ENCODE peak calls at places on chromosomes 6 and 20, in four cellular contexts. X, J, O and H are unnamed samples.

GRCh38 chr6:38436726-38437465 is 202.8 kb downstream of the BTBD9 start:
- DNase-seq in X (no peak), J (no peak), O (no peak), H (no peak)

GRCh38 chr6:133502451-133503259 is 261.5 kb downstream of the EYA4 start:
- DNase-seq in X (no peak), J (peak; percentile 10), O (no peak), H (no peak)

GRCh38 chr20:15320941-15321340 is 983.5 kb upstream of the FLRT3 start:
- DNase-seq in X (no peak), J (no peak), O (no peak), H (no peak)

GRCh38 chr6:143498428-143498827 is 13.1 kb downstream of the FUCA2 start:
- DNase-seq in X (no peak), J (no peak), O (no peak), H (no peak)

GRCh38 chr20:6492396-6493055 is 275.0 kb upstream of the BMP2 start:
- DNase-seq in X (peak; percentile 13), J (no peak), O (no peak), H (peak; percentile 1)

GRCh38 chr20:20513720-20514119 is 145.8 kb downstream of the INSM1 start:
- DNase-seq in X (no peak), J (no peak), O (no peak), H (no peak)

GRCh38 chr20:725491-725890 is 42.8 kb downstream of the SLC52A3 start:
- DNase-seq in X (no peak), J (no peak), O (no peak), H (no peak)

GRCh38 chr6:139060332-139060731 is 31.8 kb downstream of the ABRACL start:
- DNase-seq in X (no peak), J (no peak), O (no peak), H (no peak)

GRCh38 chr6:137699036-137699683 is 167.9 kb upstream of the TNFAIP3 start:
- DNase-seq in X (no peak), J (no peak), O (no peak), H (no peak)

GRCh38 chr6:20402181-20403079 is 751 bp downstream of the E2F3 start:
- DNase-seq in X (peak; percentile 66), J (peak; percentile 71), O (peak; percentile 34), H (peak; percentile 39)

GRCh38 chr6:81897793-81898192 is 145.3 kb upstream of the TENT5A start:
- DNase-seq in X (no peak), J (no peak), O (no peak), H (no peak)

GRCh38 chr20:46304852-46305251 is 3.4 kb downstream of the CDH22 start:
- DNase-seq in X (no peak), J (no peak), O (no peak), H (no peak)

GRCh38 chr6:166556871-166557322 is 29.6 kb downstream of the RAMACL start:
- DNase-seq in X (peak; percentile 94), J (no peak), O (peak; percentile 77), H (no peak)

GRCh38 chr20:10603971-10604864 is 69.6 kb downstream of the JAG1 start:
- DNase-seq in X (peak; percentile 23), J (peak; percentile 55), O (peak; percentile 50), H (peak; percentile 31)

GRCh38 chr6:49563006-49563886 is 12.8 kb downstream of the C6orf141 start:
- DNase-seq in X (no peak), J (no peak), O (no peak), H (no peak)

GRCh38 chr20:5919634-5920544 is 30.4 kb downstream of the TRMT6 start:
- DNase-seq in X (no peak), J (no peak), O (no peak), H (no peak)

GRCh38 chr6:148467926-148468325 is 125.3 kb downstream of the SASH1 start:
- DNase-seq in X (no peak), J (no peak), O (no peak), H (no peak)

GRCh38 chr6:13678255-13678983 is 33.2 kb downstream of the RANBP9 start:
- DNase-seq in X (no peak), J (no peak), O (no peak), H (no peak)

GRCh38 chr6:6696867-6697531 is 108.5 kb downstream of the LY86 start:
- DNase-seq in X (peak; percentile 55), J (peak; percentile 88), O (no peak), H (peak; percentile 75)

GRCh38 chr6:93562566-93562965 is 143.2 kb upstream of the EPHA7 start:
- DNase-seq in X (no peak), J (no peak), O (no peak), H (no peak)

GRCh38 chr6:82410151-82410621 is 46.6 kb downstream of the TPBG start:
- DNase-seq in X (no peak), J (no peak), O (no peak), H (no peak)

DNA sequence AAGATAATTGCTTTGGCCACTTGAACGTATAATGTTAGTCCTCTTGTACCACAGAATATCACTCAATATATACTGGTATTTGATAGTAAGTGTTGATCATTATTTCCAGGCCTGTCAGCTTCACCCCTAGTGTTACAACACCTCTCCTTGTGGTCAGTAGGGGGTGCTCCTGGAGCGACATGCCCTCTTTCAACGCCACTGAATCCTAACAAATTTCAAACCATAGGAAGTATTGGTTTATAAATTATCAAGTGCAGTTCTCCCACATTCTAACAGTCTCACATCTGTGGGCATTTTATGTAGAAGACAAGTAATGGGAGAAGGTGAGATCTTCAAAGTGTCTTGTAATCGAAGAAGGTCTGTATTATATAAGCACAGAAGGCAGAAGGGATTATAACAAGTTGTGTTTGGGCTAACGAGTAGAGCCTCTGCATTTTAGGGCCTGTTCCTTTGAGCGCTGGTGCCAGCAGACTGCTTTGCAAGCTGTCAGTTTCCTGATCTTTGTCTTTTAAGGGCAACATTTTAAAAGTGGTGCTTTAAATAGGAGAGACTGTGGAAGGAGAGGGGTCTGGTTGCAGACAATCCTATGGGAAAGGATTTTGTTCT is 57.1 kb upstream of the CEP162 start:
- DNase-seq in X (peak; percentile 24), J (peak; percentile 40), O (no peak), H (no peak)
- TF ChIP-seq CTCF in X (peak; percentile 49), J (peak; percentile 59), O (no peak), H (peak; percentile 54)

GRCh38 chr6:97462944-97463343 is 179.9 kb upstream of the MMS22L start:
- DNase-seq in X (no peak), J (no peak), O (no peak), H (no peak)

GRCh38 chr6:97468981-97469380 is 186.0 kb upstream of the MMS22L start:
- DNase-seq in X (no peak), J (no peak), O (no peak), H (no peak)

GRCh38 chr6:97469451-97469850 is 186.4 kb upstream of the MMS22L start:
- DNase-seq in X (no peak), J (no peak), O (no peak), H (no peak)

GRCh38 chr6:97462031-97462430 is 179.0 kb upstream of the MMS22L start:
- DNase-seq in X (no peak), J (no peak), O (no peak), H (no peak)

DNA sequence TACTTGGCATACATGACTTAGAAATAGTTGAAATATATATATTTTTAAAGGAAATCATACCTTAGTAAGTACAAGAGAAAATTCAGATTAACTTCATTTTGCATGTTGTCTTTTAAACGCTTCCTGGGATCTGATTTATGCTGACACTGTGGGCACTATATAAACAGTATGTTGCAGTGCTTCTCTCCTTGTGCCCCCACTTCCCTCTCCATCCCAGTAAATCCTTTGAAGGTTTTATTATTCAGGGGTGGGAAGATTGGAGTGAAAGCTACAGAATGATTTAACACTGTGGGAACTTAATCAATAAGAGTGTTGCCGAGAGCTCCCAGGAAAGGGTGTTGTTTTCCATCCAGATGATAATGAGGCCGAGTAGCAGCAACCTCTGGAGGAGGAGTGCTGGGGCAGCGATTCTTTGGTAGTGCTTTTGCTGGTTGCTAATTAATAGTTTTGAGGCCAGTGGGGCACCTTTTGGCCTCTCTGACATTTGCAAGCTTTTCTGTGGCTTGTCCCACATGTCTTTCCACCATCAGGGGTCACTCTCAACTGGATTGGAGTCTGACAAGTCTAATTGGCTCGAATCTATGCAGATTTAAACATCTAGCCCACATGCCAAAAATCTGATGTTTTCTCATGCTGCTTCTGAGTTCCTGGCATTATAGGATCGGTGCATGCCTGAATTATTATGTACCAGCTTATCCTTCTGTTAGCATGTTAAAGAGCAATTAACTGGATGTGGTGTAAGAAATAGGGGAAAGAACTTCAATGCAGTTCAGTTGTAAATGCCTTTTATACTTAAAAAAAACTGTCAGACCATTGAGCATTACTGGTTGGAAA is 183.1 kb upstream of the MMS22L start:
- DNase-seq in X (no peak), J (peak; percentile 1), O (no peak), H (no peak)
- TF ChIP-seq CTCF in X (no peak), J (no peak), O (no peak), H (no peak)

DNA sequence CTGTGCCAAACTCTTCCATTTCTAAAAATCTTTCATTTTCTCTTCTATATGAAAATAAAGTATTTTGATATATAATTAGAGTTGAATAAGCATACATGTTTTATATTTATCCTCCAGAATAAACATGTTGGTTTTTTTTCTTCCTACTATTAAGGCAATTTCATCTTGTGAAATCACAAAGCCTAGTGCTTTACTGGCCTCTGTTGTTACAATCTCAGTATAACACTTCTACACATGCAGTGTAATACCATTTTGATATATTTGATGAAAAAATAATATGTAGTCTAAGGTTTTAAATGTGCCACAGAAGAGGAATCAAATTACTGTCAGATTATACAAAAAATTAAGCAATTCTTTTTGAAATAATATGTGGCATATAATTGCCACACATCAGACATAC is 225.3 kb upstream of the MANEA start:
- DNase-seq in X (no peak), J (no peak), O (no peak), H (no peak)
- TF ChIP-seq CTCF in X (no peak), J (no peak), O (no peak), H (peak; percentile 52)

DNA sequence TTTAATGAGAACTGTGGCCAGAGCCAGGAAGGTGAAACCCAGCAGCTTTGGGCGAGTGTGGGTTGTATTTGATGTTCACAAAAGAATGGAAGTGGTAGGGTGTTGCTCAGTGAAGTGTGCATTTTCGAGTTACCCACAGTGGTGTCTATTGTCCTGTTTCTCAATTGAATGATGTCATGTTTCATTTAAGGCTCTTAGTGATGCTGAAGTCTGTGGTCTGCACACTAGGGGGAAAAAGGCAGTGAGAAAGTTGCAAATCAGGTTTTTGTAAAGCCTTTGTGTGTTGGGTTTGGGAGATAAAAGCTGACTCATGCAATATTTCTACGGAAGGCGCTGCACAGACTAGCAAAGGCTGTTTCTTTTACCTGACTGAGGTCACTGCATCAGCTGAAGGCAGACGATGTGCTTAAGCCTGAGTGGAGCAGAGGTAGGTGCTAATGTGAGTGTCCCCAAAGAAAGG is 121.1 kb downstream of the PLEKHG1 start:
- DNase-seq in X (peak; percentile 47), J (no peak), O (no peak), H (peak; percentile 37)
- TF ChIP-seq CTCF in X (no peak), J (no peak), O (no peak), H (peak; percentile 54)

DNA sequence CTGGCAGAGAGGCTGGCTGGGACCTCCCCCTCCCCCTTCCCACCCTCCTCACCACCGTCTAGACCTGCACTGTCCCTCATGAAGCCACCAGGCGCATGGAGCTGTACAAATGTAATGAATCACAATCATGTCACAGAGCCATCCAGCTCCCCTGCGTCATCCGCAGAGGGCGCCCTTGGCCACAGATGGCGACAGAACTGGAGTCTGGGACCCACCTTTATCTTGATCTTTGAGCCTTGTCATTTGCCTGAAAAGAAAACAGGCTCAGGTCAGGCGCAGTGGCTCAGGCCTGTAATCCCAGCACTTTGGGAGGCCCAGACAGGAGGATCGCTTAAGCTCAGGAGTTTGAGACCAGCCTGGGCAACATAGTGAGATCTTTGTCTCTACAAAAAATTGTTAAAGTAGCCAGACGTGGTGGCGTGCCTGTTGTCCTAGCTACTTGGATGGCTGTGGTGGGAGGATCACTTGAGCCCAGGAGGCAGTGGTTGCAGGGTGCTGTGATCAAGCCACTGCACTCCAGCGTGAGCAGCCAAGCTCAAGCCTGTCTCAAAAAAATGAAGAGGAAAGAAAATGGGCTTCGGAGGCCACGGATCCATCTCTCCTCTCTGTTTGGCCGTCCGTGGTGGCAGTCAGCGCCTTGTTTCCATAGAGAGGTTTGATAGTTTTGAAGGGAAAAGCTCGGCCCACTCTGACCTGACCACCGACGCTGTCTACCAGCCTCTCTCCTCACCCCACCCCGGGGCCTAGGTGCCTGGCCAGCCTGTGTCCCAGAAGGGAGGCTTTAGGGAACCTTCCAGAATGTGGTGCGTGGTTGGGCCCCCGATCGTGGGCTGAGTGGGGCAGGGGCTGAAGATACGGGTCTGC is 6.2 kb downstream of the COL9A3 start:
- DNase-seq in X (peak; percentile 89), J (peak; percentile 38), O (no peak), H (no peak)
- TF ChIP-seq CTCF in X (peak; percentile 39), J (peak; percentile 22), O (no peak), H (peak; percentile 45)